ENCODE peak calls at places on chromosomes 5 and 9, in six cellular contexts. Y is colonic mucosa, E is K562, P is psoas muscle, J is mammary epithelial cell, K is heart right ventricle. B is an unnamed sample.

GRCh38 chr5:149153751-149154610 is 12.7 kb downstream of the ABLIM3 start:
- DNase-seq in E (peak), J (no peak), P (peak), K (peak), Y (no peak), B (no peak)

GRCh38 chr5:41891066-41891707 is 13.0 kb upstream of the RIMOC1 start:
- DNase-seq in E (peak), J (no peak), Y (no peak), K (no peak), P (no peak), B (no peak)

GRCh38 chr5:167587768-167588167 is 703.7 kb upstream of the WWC1 start:
- DNase-seq in E (no peak), J (peak), Y (no peak), P (no peak), K (no peak), B (peak)

GRCh38 chr5:81819556-81820314 is 68.8 kb upstream of the SSBP2 start:
- DNase-seq in K (no peak), E (no peak), P (no peak), Y (no peak), J (peak), B (no peak)

GRCh38 chr5:127754259-127754658 is 51.1 kb downstream of the CCDC192 start:
- DNase-seq in K (no peak), P (no peak), J (no peak), Y (peak), E (no peak), B (no peak)

GRCh38 chr5:161546463-161547301 is at the start of gene GABRB2:
- DNase-seq in K (peak), J (peak), E (peak), Y (peak), P (peak), B (no peak)

GRCh38 chr5:154755361-154756202 is at the start of gene LARP1:
- DNase-seq in P (peak), K (peak), Y (peak), J (peak), E (peak), B (no peak)

GRCh38 chr5:174172104-174172965 is 126.8 kb downstream of the NSG2 start:
- DNase-seq in P (no peak), J (no peak), K (no peak), Y (no peak), E (no peak), B (no peak)

GRCh38 chr9:91066856-91067255 is 265.2 kb downstream of the SYK start:
- DNase-seq in Y (no peak), K (no peak), P (no peak), E (no peak), J (no peak), B (no peak)

GRCh38 chr5:53679261-53679660 is 118.8 kb downstream of the NDUFS4 start:
- DNase-seq in J (peak), K (no peak), P (no peak), Y (no peak), E (no peak), B (no peak)

GRCh38 chr9:110270211-110270995 is 14.1 kb upstream of the TXN start:
- DNase-seq in K (no peak), J (no peak), E (no peak), P (no peak), Y (no peak), B (no peak)

GRCh38 chr5:131265318-131265803 is 1.5 kb downstream of the CDC42SE2 start:
- DNase-seq in J (no peak), Y (no peak), E (peak), K (no peak), P (no peak), B (no peak)

GRCh38 chr9:31908891-31909480 is 475.5 kb upstream of the ACO1 start:
- DNase-seq in Y (no peak), J (peak), E (no peak), P (no peak), K (no peak), B (no peak)

GRCh38 chr9:31908158-31908890 is 476.1 kb upstream of the ACO1 start:
- DNase-seq in J (peak), P (no peak), K (no peak), Y (no peak), E (no peak), B (no peak)
- H3K4me3 ChIP-seq in J (no peak), P (no peak), K (no peak), Y (no peak), E (no peak), B (no peak)

DNA sequence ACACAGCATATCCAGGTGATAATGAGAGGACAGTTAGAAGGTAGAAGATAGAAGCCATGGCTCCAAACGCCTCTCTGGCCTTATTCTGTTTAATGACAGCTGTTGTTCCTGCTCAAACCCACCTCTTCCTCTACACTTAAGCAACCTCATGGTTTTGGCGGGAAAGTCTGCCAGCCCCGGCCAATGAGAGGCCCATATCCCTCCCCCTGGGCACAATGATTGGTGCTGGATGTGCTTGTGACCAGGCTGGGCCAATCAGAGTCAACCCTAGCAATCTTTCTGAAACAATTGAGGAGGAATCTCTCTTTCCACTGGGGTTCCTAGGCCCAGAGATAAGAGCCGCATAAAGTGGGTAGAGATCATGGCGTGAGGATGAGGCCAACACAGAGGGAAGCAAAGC is 4.8 kb upstream of the GFI1B start:
- DNase-seq in P (no peak), E (peak), K (no peak), J (no peak), Y (no peak), B (no peak)
- TF ChIP-seq CTCF in P (no peak), E (no peak), K (no peak), J (no peak), Y (no peak), B (no peak)

DNA sequence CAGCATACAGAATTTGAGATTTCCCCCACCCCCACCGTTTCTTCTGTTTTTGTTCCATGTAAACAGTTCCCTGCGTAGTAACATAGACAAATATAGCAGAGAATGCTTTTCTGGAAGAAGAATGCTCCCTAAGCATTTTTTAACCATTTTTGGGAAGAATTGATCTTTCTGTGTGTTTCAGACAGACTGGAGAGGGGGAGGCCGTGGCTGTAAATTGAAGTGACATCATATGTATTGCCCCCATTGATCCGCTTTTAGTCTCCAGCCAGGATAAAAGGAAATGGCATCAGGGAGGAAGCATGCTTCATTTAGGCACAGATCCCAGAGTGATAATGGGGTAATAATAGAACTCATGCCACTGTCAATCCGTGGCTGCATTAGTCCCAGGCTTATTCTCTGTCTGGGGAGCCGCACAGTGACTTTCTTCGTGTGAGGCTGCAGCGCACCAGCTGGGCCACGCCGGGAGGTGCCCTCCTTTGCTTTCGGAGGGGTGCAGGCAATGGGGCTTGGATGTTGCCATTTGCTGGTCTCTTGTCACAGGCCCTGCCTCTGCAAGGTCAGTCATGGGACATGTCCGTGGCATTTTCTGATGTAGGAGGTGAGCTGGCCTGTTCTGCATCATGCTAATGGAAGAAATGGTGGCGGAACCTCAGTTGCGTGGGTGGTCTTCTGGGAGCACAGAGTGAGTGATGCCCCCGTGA is 261.5 kb downstream of the FANCC start:
- DNase-seq in E (no peak), J (no peak), K (no peak), P (peak), Y (no peak), B (no peak)
- H3K4me3 ChIP-seq in E (no peak), J (peak), K (no peak), P (peak), Y (no peak), B (peak)

DNA sequence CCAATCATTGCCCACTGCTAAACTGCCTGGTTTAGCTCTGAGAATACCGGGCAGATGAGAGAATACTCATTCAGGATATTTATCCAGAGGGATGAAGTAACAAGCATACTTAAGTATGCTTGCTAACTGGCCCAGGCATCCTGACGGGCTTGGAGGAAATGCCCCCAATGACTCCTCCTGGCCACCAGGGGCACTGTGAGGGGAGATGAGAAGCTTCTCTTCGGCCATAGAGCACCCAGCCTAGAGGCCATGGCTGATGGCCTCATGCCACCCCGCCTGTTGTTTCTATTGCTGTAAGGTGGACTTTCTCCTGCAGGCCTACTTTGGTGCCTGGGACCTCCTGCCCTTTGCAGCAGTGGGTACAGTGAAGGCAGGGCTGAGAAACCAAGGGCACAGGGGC is 134.5 kb upstream of the FSTL4 start:
- DNase-seq in P (no peak), J (no peak), E (peak), K (no peak), Y (no peak), B (no peak)
- TF ChIP-seq CTCF in P (no peak), J (peak), E (peak), K (no peak), Y (no peak), B (peak)

GRCh38 chr5:169411789-169412425 is 111.0 kb upstream of the SLIT3 start:
- DNase-seq in Y (no peak), P (no peak), E (no peak), J (no peak), K (no peak), B (no peak)

GRCh38 chr5:169411016-169411788 is 110.3 kb upstream of the SLIT3 start:
- DNase-seq in J (no peak), K (no peak), Y (no peak), P (no peak), E (no peak), B (no peak)

GRCh38 chr5:169412858-169413257 is 111.9 kb upstream of the SLIT3 start:
- DNase-seq in Y (no peak), P (no peak), J (no peak), K (no peak), E (no peak), B (no peak)

GRCh38 chr5:169408166-169408565 is 107.2 kb upstream of the SLIT3 start:
- DNase-seq in J (no peak), K (no peak), E (no peak), P (no peak), Y (no peak), B (no peak)

GRCh38 chr5:169408735-169409134 is 107.8 kb upstream of the SLIT3 start:
- DNase-seq in Y (no peak), K (no peak), P (no peak), J (no peak), E (no peak), B (no peak)
- H3K4me3 ChIP-seq in Y (no peak), K (no peak), P (no peak), J (no peak), E (no peak), B (no peak)

GRCh38 chr5:61139931-61140330 is 22.3 kb downstream of the SMIM15 start:
- DNase-seq in K (no peak), E (no peak), Y (no peak), P (no peak), J (no peak), B (no peak)

GRCh38 chr5:61139094-61139873 is 23.0 kb downstream of the SMIM15 start:
- DNase-seq in K (no peak), J (no peak), P (no peak), E (peak), Y (no peak), B (no peak)
- TF ChIP-seq CTCF in K (no peak), J (peak), P (no peak), E (peak), Y (peak), B (peak)

DNA sequence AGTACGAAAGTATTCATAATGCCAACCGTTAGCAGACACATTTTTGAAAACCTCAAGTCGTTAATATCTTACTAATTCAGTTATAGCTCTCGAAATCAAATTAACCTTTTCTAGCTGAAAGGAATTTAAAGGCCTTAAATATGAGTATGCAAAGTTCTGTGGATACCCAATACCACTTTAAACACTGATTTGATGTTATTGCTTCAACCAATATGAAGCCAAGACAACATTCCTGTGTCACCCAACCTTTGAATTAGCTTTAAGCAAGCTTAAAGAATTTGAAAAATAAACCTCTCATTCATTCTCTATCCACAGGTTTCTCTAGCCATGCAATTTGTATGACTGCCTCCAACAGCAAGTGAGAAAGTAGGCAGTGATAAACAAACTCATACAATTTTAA is 204.4 kb downstream of the MCTP1 start:
- DNase-seq in Y (no peak), E (no peak), K (no peak), P (no peak), J (no peak), B (no peak)
- H3K4me3 ChIP-seq in Y (peak), E (no peak), K (no peak), P (peak), J (peak), B (no peak)

GRCh38 chr9:131308452-131308851 is 18.9 kb downstream of the PLPP7 start:
- DNase-seq in P (no peak), J (no peak), K (no peak), Y (no peak), E (no peak), B (no peak)
- TF ChIP-seq CTCF in P (no peak), J (no peak), K (no peak), Y (no peak), E (no peak), B (no peak)